ENCODE peak calls at places on chromosomes 3 and 15, in ten cellular contexts. W, H, Q, R, O, V, I, Y, Z and N are unnamed samples.

GRCh38 chr3:33749546-33750215 is 31.6 kb upstream of the CLASP2 start:
- DNase-seq in Y (no peak), V (no peak), R (no peak), W (no peak), Q (no peak), I (no peak), Z (no peak), H (no peak), O (no peak), N (no peak)

GRCh38 chr3:196666001-196666867 is 26.7 kb downstream of the NRROS start:
- DNase-seq in W (no peak), O (no peak), Z (no peak), V (no peak), R (peak; percentile 62), Y (no peak), H (no peak), I (no peak), Q (no peak), N (peak; percentile 25)

GRCh38 chr15:51846463-51847230 is 17.2 kb downstream of the TMOD3 start:
- DNase-seq in H (no peak), V (no peak), Q (no peak), I (no peak), Z (no peak), W (no peak), Y (no peak), R (peak; percentile 72), O (no peak), N (no peak)

GRCh38 chr3:108493862-108494261 is 16.5 kb downstream of the MYH15 start:
- DNase-seq in W (no peak), R (peak; percentile 31), V (no peak), I (no peak), Z (no peak), Q (no peak), O (peak; percentile 37), H (peak; percentile 65), Y (peak; percentile 2), N (no peak)

GRCh38 chr15:84685304-84685703 is 27.3 kb upstream of the NMB start:
- DNase-seq in W (no peak), R (peak; percentile 82), Z (no peak), Q (no peak), V (peak; percentile 68), I (no peak), H (no peak), O (peak; percentile 13), Y (no peak), N (peak; percentile 22)

GRCh38 chr15:48003447-48003846 is 117.3 kb upstream of the SLC24A5 start:
- DNase-seq in H (no peak), I (no peak), V (no peak), W (peak; percentile 8), Z (no peak), Q (no peak), R (no peak), Y (no peak), O (no peak), N (no peak)

GRCh38 chr15:77633913-77634265 is 1.2 kb upstream of the LINGO1 start:
- DNase-seq in W (no peak), R (no peak), Q (peak; percentile 27), H (no peak), V (no peak), I (no peak), O (no peak), Z (no peak), Y (no peak), N (no peak)

GRCh38 chr15:74978503-74978902 is 16.9 kb upstream of the SCAMP5 start:
- DNase-seq in V (no peak), H (no peak), Q (no peak), Y (no peak), R (no peak), Z (no peak), O (no peak), W (no peak), I (no peak), N (no peak)

GRCh38 chr3:157369712-157370447 is 66.8 kb upstream of the PTX3 start:
- DNase-seq in Y (no peak), Q (no peak), O (no peak), Z (no peak), W (no peak), H (no peak), I (no peak), R (peak; percentile 26), V (no peak), N (no peak)
- TF ChIP-seq EP300 in Y (no peak), Q (no peak), O (no peak), Z (no peak), W (no peak), H (no peak), I (no peak), R (no peak), V (no peak), N (no peak)

GRCh38 chr3:50320853-50321145 is 1.7 kb downstream of the HYAL2 start:
- DNase-seq in R (no peak), O (no peak), H (no peak), Y (no peak), I (no peak), Z (no peak), V (no peak), Q (no peak), W (no peak), N (no peak)

GRCh38 chr3:50318615-50319014 is 3.9 kb downstream of the HYAL2 start:
- DNase-seq in O (no peak), V (no peak), R (no peak), W (no peak), Y (no peak), I (no peak), Z (no peak), Q (no peak), H (no peak), N (no peak)

GRCh38 chr3:50321146-50321843 is 1.2 kb downstream of the HYAL2 start:
- DNase-seq in V (peak; percentile 95), H (peak; percentile 96), Z (peak; percentile 92), O (peak; percentile 91), Q (peak; percentile 91), I (peak; percentile 92), Y (peak; percentile 95), W (peak; percentile 97), R (peak; percentile 88), N (peak; percentile 82)

GRCh38 chr3:50319181-50319871 is 3.2 kb downstream of the HYAL2 start:
- DNase-seq in Q (no peak), I (no peak), H (no peak), Z (peak; percentile 63), Y (peak; percentile 41), O (no peak), W (no peak), V (no peak), R (no peak), N (no peak)

DNA sequence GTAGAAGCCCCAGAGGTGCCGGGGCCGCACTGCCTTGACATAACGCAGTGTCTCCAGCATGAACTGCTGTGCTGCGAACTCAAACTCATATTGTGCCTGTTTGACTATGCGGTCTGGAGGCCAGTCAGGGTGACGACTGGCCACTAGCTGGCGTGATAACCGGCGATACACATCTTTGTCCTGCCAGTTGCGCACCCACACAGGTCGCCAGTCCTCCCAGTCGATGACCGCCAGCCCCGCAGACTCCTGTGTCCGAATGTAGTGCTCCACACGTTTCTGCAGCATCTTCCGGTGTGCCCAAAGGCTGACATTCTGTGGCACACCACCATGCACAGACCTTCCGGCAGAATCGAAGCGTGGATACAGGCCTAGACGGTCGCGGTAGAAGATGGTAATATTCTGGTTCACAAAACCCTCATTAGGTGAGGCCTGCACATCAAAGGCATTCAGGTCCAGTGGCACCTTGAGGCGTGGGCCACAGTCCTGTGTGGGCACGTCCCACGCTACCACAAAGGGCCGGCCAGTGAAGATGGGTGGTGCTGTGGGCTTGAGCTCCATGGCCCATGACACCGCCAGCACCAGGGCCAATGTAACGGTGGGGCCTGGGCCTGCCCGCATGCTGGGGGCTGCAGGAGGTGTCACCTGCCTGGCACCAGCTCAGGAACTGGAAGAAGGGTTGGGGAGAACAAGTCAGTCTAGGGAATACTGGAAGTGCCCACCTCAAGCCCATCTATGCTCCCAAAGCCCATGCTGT is 2.5 kb downstream of the HYAL2 start:
- DNase-seq in O (no peak), R (no peak), Y (peak; percentile 65), V (no peak), Z (no peak), I (no peak), W (no peak), Q (peak; percentile 51), H (no peak), N (no peak)
- H3K4me3 ChIP-seq in O (peak overlapping the region; percentile 67), R (peak overlapping the region; percentile 65), Y (peak overlapping the region; percentile 96), V (peak overlapping the region; percentile 72), Z (peak overlapping the region; percentile 93), I (peak overlapping the region; percentile 83), W (peak overlapping the region; percentile 88), Q (peak overlapping the region; percentile 65), H (peak overlapping the region; percentile 94), N (peak overlapping the region; percentile 67)

GRCh38 chr3:43256714-43257461 is 29.5 kb upstream of the SNRK start:
- DNase-seq in Z (no peak), O (no peak), Q (no peak), R (no peak), I (no peak), Y (no peak), H (no peak), V (no peak), W (peak; percentile 86), N (peak; percentile 9)

GRCh38 chr3:43257850-43258249 is 28.5 kb upstream of the SNRK start:
- DNase-seq in I (no peak), H (no peak), O (no peak), V (no peak), Z (no peak), Y (peak; percentile 8), W (peak; percentile 53), Q (no peak), R (no peak), N (no peak)

GRCh38 chr3:43259626-43260025 is 26.7 kb upstream of the SNRK start:
- DNase-seq in Y (no peak), R (no peak), H (no peak), V (no peak), Z (no peak), W (peak; percentile 85), I (no peak), O (no peak), Q (no peak), N (no peak)

GRCh38 chr3:43262194-43262593 is 24.1 kb upstream of the SNRK start:
- DNase-seq in R (no peak), I (no peak), O (no peak), H (no peak), Y (no peak), V (no peak), W (no peak), Q (no peak), Z (no peak), N (no peak)

DNA sequence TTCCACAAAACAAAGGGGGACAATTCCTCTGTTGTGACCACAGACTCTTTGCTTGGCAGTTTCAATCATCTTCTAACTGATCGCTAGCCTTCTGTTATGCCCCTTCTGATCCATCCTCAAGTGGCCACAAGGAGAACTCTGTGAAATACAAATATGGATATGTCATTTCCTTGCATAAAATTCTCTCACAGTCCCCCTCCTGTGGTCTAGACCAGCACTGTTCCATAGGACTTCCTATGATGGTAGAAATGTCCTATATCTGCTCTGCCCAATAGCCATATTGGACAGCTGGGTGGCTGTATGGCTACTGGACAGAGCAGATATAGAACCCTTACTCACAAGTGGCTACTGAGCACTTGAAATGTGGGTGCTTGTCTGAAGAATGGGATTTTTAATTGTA is 25.9 kb upstream of the SNRK start:
- DNase-seq in W (no peak), H (peak; percentile 7), Y (no peak), O (no peak), I (no peak), R (peak; percentile 15), Z (no peak), V (no peak), Q (no peak), N (no peak)
- TF ChIP-seq CTCF in W (no peak), H (no peak), Y (no peak), O (no peak), I (no peak), R (no peak), Z (no peak), V (no peak), Q (no peak), N (no peak)

GRCh38 chr3:65277788-65278187 is 590.0 kb upstream of the ADAMTS9 start:
- DNase-seq in I (no peak), H (no peak), V (no peak), Q (no peak), O (no peak), R (no peak), Y (no peak), W (no peak), Z (no peak), N (no peak)
- TF ChIP-seq EP300 in I (no peak), H (no peak), V (no peak), Q (no peak), O (no peak), R (no peak), Y (no peak), W (no peak), Z (no peak), N (no peak)